ENCODE peak calls at places on chromosomes 3 and 15, in ten cellular contexts. O is naive thymus-derived CD8-positive, alpha-beta T cell; J is stimulated activated CD4-positive, alpha-beta T cell treated with anti-CD3 and anti-CD28 coated beads, Interleukin-1b, Interleukin-23, amount 100 ng/mL, for 24 hours; K is MV-4-11; Z is thyroid gland; U is AG20443; C is DMS 273 treated with DMSO at 0.1 percent for 48 hours; V is mucosa of gallbladder; N is activated naive CD8-positive, alpha-beta T cell treated with anti-CD3 and anti-CD28 coated beads for 36 hours; Y is NCI-H2081. B is an unnamed sample.

GRCh38 chr3:165206454-165207266 is 10.5 kb upstream of the SLITRK3 start:
- DNase-seq in O (no peak), J (no peak), K (peak), Z (peak), U (peak), C (peak), V (peak), N (peak), Y (peak), B (peak)

GRCh38 chr15:96268421-96269204 is 61.9 kb upstream of the NR2F2 start:
- DNase-seq in O (no peak), J (no peak), K (no peak), Z (no peak), U (no peak), C (no peak), V (no peak), N (no peak), Y (no peak), B (no peak)

GRCh38 chr3:45010718-45011355 is 15.3 kb upstream of the CLEC3B start:
- DNase-seq in O (no peak), J (no peak), K (no peak), Z (peak), U (peak), C (no peak), V (no peak), N (no peak), Y (no peak), B (no peak)

GRCh38 chr3:142857056-142857455 is 31.8 kb downstream of the PCOLCE2 start:
- DNase-seq in O (no peak), J (no peak), K (no peak), Z (peak), U (no peak), C (peak), V (peak), N (no peak), Y (peak), B (no peak)

GRCh38 chr3:138399766-138400165 is 34.6 kb upstream of the ESYT3 start:
- DNase-seq in O (no peak), J (no peak), K (no peak), Z (no peak), U (no peak), C (no peak), V (no peak), N (no peak), Y (peak), B (no peak)

GRCh38 chr3:23761440-23761896 is 44.3 kb upstream of the UBE2E1 start:
- DNase-seq in O (no peak), J (no peak), K (peak), Z (peak), U (peak), C (no peak), V (no peak), N (no peak), Y (no peak), B (no peak)

GRCh38 chr15:92393287-92393993 is at the start of gene ST8SIA2:
- DNase-seq in O (no peak), J (no peak), K (no peak), Z (peak), U (peak), C (no peak), V (no peak), N (peak), Y (peak), B (peak)

GRCh38 chr15:40928975-40929729 is at the start of gene DLL4:
- DNase-seq in O (no peak), J (no peak), K (peak), Z (peak), U (peak), C (peak), V (no peak), N (peak), Y (peak), B (no peak)

GRCh38 chr3:146247906-146248305 is 3.0 kb downstream of the PLSCR4 start:
- DNase-seq in O (no peak), J (no peak), K (no peak), Z (no peak), U (no peak), C (no peak), V (no peak), N (no peak), Y (no peak), B (no peak)

B was measured in mesothelial cell of epicardium.